ENCODE peak calls at places on chromosome 19, in six cellular contexts. One of them, this sample, is unnamed.

GRCh38 chr19:7461841-7462629 is 26.8 kb downstream of the PEX11G start:
- DNase-seq in stimulated activated CD4-positive, alpha-beta T cell treated with anti-CD3 and anti-CD28 coated beads, Interleukin-1b, Interleukin-23, amount 100 ng/mL, for 24 hours: no peak
- DNase-seq in EH: no peak
- DNase-seq in amniotic stem cell: no peak
- DNase-seq in cardiac fibroblast: no peak
- DNase-seq in MG63: no peak
- DNase-seq in this sample: no peak

GRCh38 chr19:19552811-19553210 is 14.7 kb downstream of the CILP2 start:
- DNase-seq in stimulated activated CD4-positive, alpha-beta T cell treated with anti-CD3 and anti-CD28 coated beads, Interleukin-1b, Interleukin-23, amount 100 ng/mL, for 24 hours: no peak
- DNase-seq in EH: peak
- DNase-seq in MG63: peak
- DNase-seq in amniotic stem cell: no peak
- DNase-seq in cardiac fibroblast: peak
- DNase-seq in this sample: peak

GRCh38 chr19:49801966-49802661 is 11.0 kb downstream of the FUZ start:
- DNase-seq in cardiac fibroblast: peak
- DNase-seq in stimulated activated CD4-positive, alpha-beta T cell treated with anti-CD3 and anti-CD28 coated beads, Interleukin-1b, Interleukin-23, amount 100 ng/mL, for 24 hours: no peak
- DNase-seq in MG63: peak
- DNase-seq in EH: peak
- DNase-seq in amniotic stem cell: peak
- DNase-seq in this sample: peak

GRCh38 chr19:46076951-46077814 is 36.4 kb upstream of the IGFL4 start:
- DNase-seq in EH: peak
- DNase-seq in cardiac fibroblast: peak
- DNase-seq in amniotic stem cell: peak
- DNase-seq in MG63: peak
- DNase-seq in stimulated activated CD4-positive, alpha-beta T cell treated with anti-CD3 and anti-CD28 coated beads, Interleukin-1b, Interleukin-23, amount 100 ng/mL, for 24 hours: no peak
- DNase-seq in this sample: peak

GRCh38 chr19:20423381-20424207 is 142.0 kb downstream of the ZNF737 start:
- DNase-seq in stimulated activated CD4-positive, alpha-beta T cell treated with anti-CD3 and anti-CD28 coated beads, Interleukin-1b, Interleukin-23, amount 100 ng/mL, for 24 hours: no peak
- DNase-seq in amniotic stem cell: no peak
- DNase-seq in cardiac fibroblast: peak
- DNase-seq in EH: peak
- DNase-seq in MG63: no peak
- DNase-seq in this sample: peak

GRCh38 chr19:17841810-17842662 is 5.7 kb downstream of the JAK3 start:
- DNase-seq in MG63: peak
- DNase-seq in cardiac fibroblast: peak
- DNase-seq in EH: peak
- DNase-seq in stimulated activated CD4-positive, alpha-beta T cell treated with anti-CD3 and anti-CD28 coated beads, Interleukin-1b, Interleukin-23, amount 100 ng/mL, for 24 hours: peak
- DNase-seq in amniotic stem cell: no peak
- DNase-seq in this sample: peak

GRCh38 chr19:1364070-1364719 is 19.5 kb upstream of the NDUFS7 start:
- DNase-seq in amniotic stem cell: no peak
- DNase-seq in EH: no peak
- DNase-seq in MG63: no peak
- DNase-seq in stimulated activated CD4-positive, alpha-beta T cell treated with anti-CD3 and anti-CD28 coated beads, Interleukin-1b, Interleukin-23, amount 100 ng/mL, for 24 hours: no peak
- DNase-seq in cardiac fibroblast: no peak
- DNase-seq in this sample: no peak

GRCh38 chr19:2171349-2172145 is 7.8 kb downstream of the DOT1L start:
- DNase-seq in stimulated activated CD4-positive, alpha-beta T cell treated with anti-CD3 and anti-CD28 coated beads, Interleukin-1b, Interleukin-23, amount 100 ng/mL, for 24 hours: peak
- DNase-seq in EH: no peak
- DNase-seq in amniotic stem cell: no peak
- DNase-seq in MG63: no peak
- DNase-seq in cardiac fibroblast: peak
- DNase-seq in this sample: no peak

GRCh38 chr19:50044922-50045321 is 19.1 kb downstream of the ZNF473 start:
- DNase-seq in EH: no peak
- DNase-seq in stimulated activated CD4-positive, alpha-beta T cell treated with anti-CD3 and anti-CD28 coated beads, Interleukin-1b, Interleukin-23, amount 100 ng/mL, for 24 hours: no peak
- DNase-seq in MG63: no peak
- DNase-seq in cardiac fibroblast: no peak
- DNase-seq in amniotic stem cell: no peak
- DNase-seq in this sample: no peak

GRCh38 chr19:57171551-57172081 is 4.3 kb upstream of the DUXA start:
- DNase-seq in amniotic stem cell: no peak
- DNase-seq in EH: peak
- DNase-seq in cardiac fibroblast: peak
- DNase-seq in stimulated activated CD4-positive, alpha-beta T cell treated with anti-CD3 and anti-CD28 coated beads, Interleukin-1b, Interleukin-23, amount 100 ng/mL, for 24 hours: no peak
- DNase-seq in MG63: peak
- DNase-seq in this sample: peak

GRCh38 chr19:21698215-21698614 is 69.2 kb downstream of the ZNF100 start:
- DNase-seq in EH: peak
- DNase-seq in MG63: no peak
- DNase-seq in cardiac fibroblast: peak
- DNase-seq in amniotic stem cell: no peak
- DNase-seq in stimulated activated CD4-positive, alpha-beta T cell treated with anti-CD3 and anti-CD28 coated beads, Interleukin-1b, Interleukin-23, amount 100 ng/mL, for 24 hours: no peak
- DNase-seq in this sample: peak

GRCh38 chr19:6613711-6614110 is 22.8 kb upstream of the CD70 start:
- DNase-seq in stimulated activated CD4-positive, alpha-beta T cell treated with anti-CD3 and anti-CD28 coated beads, Interleukin-1b, Interleukin-23, amount 100 ng/mL, for 24 hours: no peak
- DNase-seq in cardiac fibroblast: peak
- DNase-seq in EH: no peak
- DNase-seq in MG63: peak
- DNase-seq in amniotic stem cell: no peak
- DNase-seq in this sample: peak

GRCh38 chr19:15452111-15453047 is 2.6 kb upstream of the WIZ start:
- DNase-seq in MG63: peak
- DNase-seq in stimulated activated CD4-positive, alpha-beta T cell treated with anti-CD3 and anti-CD28 coated beads, Interleukin-1b, Interleukin-23, amount 100 ng/mL, for 24 hours: no peak
- DNase-seq in cardiac fibroblast: peak
- DNase-seq in EH: peak
- DNase-seq in amniotic stem cell: no peak
- DNase-seq in this sample: peak

This sample was measured in AG10803.